ENCODE peak calls at places on chromosomes 6 and 20, in six cellular contexts. K is NCI-H526 treated with DMSO at 0.1 percent for 48 hours, N is head of caudate nucleus, B is nephron progenitor cell, U is Calu3, H is astrocyte of the cerebellum. A is an unnamed sample.

GRCh38 chr20:35176132-35176531 is 4.3 kb downstream of the PROCR start:
- DNase-seq in K (no peak), N (no peak), B (no peak), U (no peak), H (no peak), A (no peak)

GRCh38 chr6:44593539-44593944 is 206.0 kb downstream of the CDC5L start:
- DNase-seq in K (peak), N (peak), B (peak), U (peak), H (peak), A (peak)

GRCh38 chr20:33561981-33562601 is 72.2 kb downstream of the CBFA2T2 start:
- DNase-seq in K (peak), N (peak), B (no peak), U (peak), H (peak), A (peak)

GRCh38 chr6:149275621-149276020 is 41.9 kb upstream of the TAB2 start:
- DNase-seq in K (no peak), N (no peak), B (no peak), U (no peak), H (no peak), A (no peak)

GRCh38 chr20:24497851-24498250 is 28.4 kb downstream of the SYNDIG1 start:
- DNase-seq in K (peak), N (no peak), B (no peak), U (no peak), H (peak), A (no peak)

GRCh38 chr20:58706975-58707681 is 14.5 kb downstream of the NPEPL1 start:
- DNase-seq in K (no peak), N (no peak), B (no peak), U (no peak), H (no peak), A (no peak)

GRCh38 chr6:52641388-52641787 is 29.5 kb upstream of the TMEM14A start:
- DNase-seq in K (no peak), N (no peak), B (no peak), U (no peak), H (no peak), A (no peak)

GRCh38 chr6:113762611-113763010 is 94.5 kb upstream of the MARCKS start:
- DNase-seq in K (no peak), N (no peak), B (no peak), U (no peak), H (no peak), A (no peak)

GRCh38 chr6:145844933-145845531 is 30.4 kb upstream of the FBXO30 start:
- DNase-seq in K (no peak), N (no peak), B (no peak), U (no peak), H (no peak), A (no peak)

GRCh38 chr20:57165427-57166004 is 100.9 kb downstream of the BMP7 start:
- DNase-seq in K (no peak), N (no peak), B (no peak), U (no peak), H (no peak), A (no peak)

GRCh38 chr6:42010909-42011308 is 39.4 kb upstream of the TAF8 start:
- DNase-seq in K (no peak), N (no peak), B (no peak), U (no peak), H (no peak), A (no peak)

GRCh38 chr6:35146453-35146852 is 5.3 kb upstream of the TCP11 start:
- DNase-seq in K (no peak), N (peak), B (peak), U (peak), H (no peak), A (no peak)

GRCh38 chr6:123333000-123333756 is 303.6 kb downstream of the TRDN start:
- DNase-seq in K (no peak), N (no peak), B (no peak), U (no peak), H (peak), A (no peak)

GRCh38 chr6:137094411-137095008 is 49.7 kb upstream of the IL20RA start:
- DNase-seq in K (peak), N (peak), B (peak), U (peak), H (peak), A (peak)

GRCh38 chr20:58787211-58788067 is 63.3 kb downstream of the GNAS-AS1 start:
- DNase-seq in K (no peak), N (no peak), B (no peak), U (no peak), H (no peak), A (no peak)

GRCh38 chr6:109060585-109060984 is 34.1 kb downstream of the SESN1 start:
- DNase-seq in K (no peak), N (no peak), B (no peak), U (no peak), H (no peak), A (no peak)

GRCh38 chr6:89267918-89268317 is 47.2 kb downstream of the GABRR2 start:
- DNase-seq in K (no peak), N (no peak), B (no peak), U (no peak), H (no peak), A (no peak)

GRCh38 chr6:152750694-152751093 is at the start of gene VIP:
- DNase-seq in K (no peak), N (no peak), B (peak), U (peak), H (peak), A (no peak)

GRCh38 chr6:133241901-133242760 is 974 bp downstream of the EYA4 start:
- DNase-seq in K (no peak), N (peak), B (peak), U (peak), H (no peak), A (peak)

GRCh38 chr6:16322666-16323312 is 84.4 kb downstream of the GMPR start:
- DNase-seq in K (no peak), N (peak), B (no peak), U (no peak), H (peak), A (peak)

GRCh38 chr20:63084563-63084927 is 77.8 kb upstream of the BHLHE23 start:
- DNase-seq in K (no peak), N (no peak), B (no peak), U (no peak), H (no peak), A (peak)

GRCh38 chr6:10381133-10381829 is 33.6 kb downstream of the TFAP2A start:
- DNase-seq in K (peak), N (no peak), B (peak), U (no peak), H (no peak), A (peak)

GRCh38 chr20:60680554-60680953 is 571.5 kb upstream of the CDH4 start:
- DNase-seq in K (no peak), N (no peak), B (no peak), U (no peak), H (no peak), A (no peak)

GRCh38 chr6:3264356-3264755 is 5.6 kb downstream of the PSMG4 start:
- DNase-seq in K (no peak), N (no peak), B (no peak), U (no peak), H (no peak), A (no peak)

GRCh38 chr6:117992856-117993255 is 85.8 kb downstream of the SLC35F1 start:
- DNase-seq in K (peak), N (peak), B (no peak), U (no peak), H (peak), A (peak)

GRCh38 chr6:111418971-111419693 is 63.9 kb downstream of the REV3L start:
- DNase-seq in K (no peak), N (no peak), B (no peak), U (no peak), H (peak), A (no peak)

GRCh38 chr20:7971536-7972285 is 31.5 kb upstream of the HAO1 start:
- DNase-seq in K (no peak), N (no peak), B (no peak), U (no peak), H (no peak), A (no peak)